ENCODE peak calls at places on chromosomes 13 and 19, in eight cellular contexts. O is WERI-Rb-1, M is cardiac muscle cell, D is left lung, I is AG04450, N is fibroblast of lung, E is uterus, Z is psoas muscle. Y is an unnamed sample. For H3K9me3, the result is how much of the 10 kb centered on the place peaks cover.

GRCh38 chr19:55940306-55940705 is 7.3 kb upstream of the NLRP8 start:
- DNase-seq in Z (no peak), O (no peak), I (no peak), M (no peak), E (no peak), N (no peak), D (no peak), Y (no peak)

GRCh38 chr13:84609716-84610115 is 727.4 kb upstream of the SLITRK1 start:
- DNase-seq in N (peak), M (peak), I (peak), E (no peak), O (no peak), Z (no peak), D (no peak), Y (no peak)

GRCh38 chr19:56827708-56828107 is 12.8 kb downstream of the PEG3 start:
- DNase-seq in O (no peak), D (no peak), Z (no peak), I (no peak), E (no peak), M (no peak), N (no peak), Y (no peak)

GRCh38 chr19:2424686-2425621 is 2.4 kb downstream of the TIMM13 start:
- DNase-seq in E (no peak), M (peak), O (no peak), I (peak), Z (peak), D (peak), N (peak), Y (no peak)

GRCh38 chr19:40610396-40611064 is 9.4 kb downstream of the LTBP4 start:
- DNase-seq in E (no peak), D (peak), N (no peak), O (no peak), I (no peak), M (no peak), Z (peak), Y (peak)

GRCh38 chr13:93080587-93080986 is 146.0 kb upstream of the GPC6 start:
- DNase-seq in I (no peak), Z (no peak), M (peak), O (no peak), N (peak), D (no peak), E (no peak), Y (no peak)

GRCh38 chr13:104779311-104779710 is 1713.1 kb upstream of the SLC10A2 start:
- DNase-seq in N (peak), D (no peak), O (no peak), Z (no peak), M (peak), I (peak), E (no peak), Y (no peak)

GRCh38 chr13:66353664-66354063 is 876.5 kb downstream of the PCDH9 start:
- DNase-seq in N (peak), D (no peak), O (no peak), E (no peak), Z (no peak), I (no peak), M (peak), Y (no peak)

GRCh38 chr19:45653634-45654033 is 14.4 kb upstream of the GIPR start:
- DNase-seq in E (no peak), Z (no peak), I (no peak), O (peak), M (no peak), D (no peak), N (no peak), Y (no peak)

GRCh38 chr13:101545521-101545920 is 93.0 kb downstream of the ITGBL1 start:
- DNase-seq in D (no peak), I (no peak), M (no peak), N (no peak), Z (no peak), O (no peak), E (no peak), Y (no peak)

GRCh38 chr13:48072304-48072703 is 22.6 kb downstream of the MED4 start:
- DNase-seq in O (no peak), M (no peak), E (no peak), Z (no peak), N (no peak), D (no peak), I (no peak), Y (no peak)
- H3K9me3 ChIP-seq in O (under half), M (under half), E (under half), Z (under half), N (under half), D (half or more), I (under half), Y (under half)

DNA sequence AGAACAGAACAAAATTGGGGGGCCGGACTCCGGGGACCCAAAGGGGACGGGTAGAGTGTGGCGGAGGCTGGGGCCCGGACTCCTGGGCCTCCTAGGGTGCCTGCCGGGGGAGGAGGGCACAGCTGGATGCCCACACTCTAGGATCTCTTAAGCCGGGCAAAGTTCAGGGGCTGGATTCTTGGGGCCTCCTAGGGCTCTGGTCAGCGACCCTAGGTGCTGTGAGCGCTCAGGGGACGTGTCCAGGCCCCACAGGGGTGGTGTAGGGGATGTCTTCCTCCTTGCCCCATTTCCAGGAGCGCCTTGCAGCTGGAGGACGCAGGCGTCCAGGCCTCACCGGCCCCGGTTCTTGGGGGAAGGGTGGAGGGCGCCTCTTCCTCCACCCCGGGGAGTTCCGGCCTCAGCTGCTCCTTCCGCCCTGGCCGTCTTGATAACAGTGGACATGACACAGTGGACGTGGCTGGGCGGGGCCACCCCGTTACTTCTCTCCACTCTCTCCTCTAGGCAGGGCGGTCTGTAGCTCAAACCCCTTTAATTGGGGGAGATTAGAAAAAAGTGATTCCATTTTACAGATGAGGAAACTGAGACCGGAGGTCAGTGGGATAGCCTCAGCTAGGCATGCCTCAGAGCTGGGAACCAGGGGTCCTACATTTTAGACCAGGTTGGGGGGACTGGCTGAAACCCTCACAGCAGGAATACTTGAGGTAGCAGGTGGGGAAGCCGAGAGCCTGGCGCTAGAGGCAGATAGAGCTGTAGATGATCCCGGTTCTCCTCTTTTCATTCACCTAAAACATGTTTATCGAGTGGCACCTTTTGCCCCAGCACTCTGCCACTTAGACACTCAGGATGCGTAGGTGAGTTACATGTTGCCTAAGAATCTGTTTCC is 705 bp downstream of the STXBP2 start:
- DNase-seq in N (no peak), D (peak), Z (peak), I (no peak), O (no peak), M (peak), E (no peak), Y (no peak)
- H3K27ac ChIP-seq in N (no peak), D (peak), Z (peak), I (no peak), O (peak), M (no peak), E (no peak), Y (peak)

GRCh38 chr19:20558571-20558970 is 7.0 kb downstream of the ZNF737 start:
- DNase-seq in Z (no peak), N (no peak), E (no peak), D (no peak), I (no peak), M (no peak), O (no peak), Y (no peak)

DNA sequence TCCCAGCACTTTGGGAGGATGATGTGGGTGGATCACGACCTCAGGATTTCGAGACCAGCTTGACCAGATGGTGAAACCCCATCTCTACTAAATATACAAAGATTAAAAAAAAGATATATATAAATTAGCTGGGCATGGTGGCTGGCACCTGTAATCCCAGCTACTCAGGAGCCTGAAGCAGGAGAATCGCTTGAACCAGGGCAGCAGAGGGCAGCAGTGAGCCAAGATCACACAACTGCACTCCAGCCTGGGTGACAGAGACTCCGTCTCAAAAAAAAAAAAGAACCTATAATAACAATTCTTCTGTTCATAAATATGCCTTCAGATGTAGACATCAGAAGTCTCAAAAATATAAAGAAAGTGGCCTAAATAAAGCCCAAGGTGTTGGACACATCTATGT is 7.6 kb downstream of the ZNF737 start:
- DNase-seq in Z (no peak), M (no peak), I (no peak), E (no peak), D (no peak), N (no peak), O (peak), Y (no peak)
- H3K9me3 ChIP-seq in Z (half or more), M (under half), I (half or more), E (half or more), D (half or more), N (under half), O (under half), Y (half or more)

DNA sequence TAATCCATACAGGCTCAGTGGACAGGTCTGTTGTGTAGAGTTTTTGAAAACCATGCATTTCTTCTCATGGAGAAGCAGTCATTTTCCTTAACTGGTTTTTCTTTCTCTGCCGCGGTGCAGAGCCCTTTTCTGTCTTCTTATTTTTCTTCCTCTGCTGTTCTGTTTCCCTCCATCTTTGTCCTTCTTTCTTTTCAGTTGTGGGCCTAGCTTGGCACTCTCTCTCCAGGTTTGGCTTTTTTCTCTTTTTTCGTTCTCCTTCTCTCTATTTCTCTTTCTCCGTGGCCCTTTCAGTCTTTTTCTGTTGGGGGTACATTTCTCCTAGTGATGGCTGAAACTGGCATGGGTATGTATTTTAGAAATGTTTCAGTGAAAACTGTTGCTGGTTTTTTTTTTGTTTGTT is 24.1 kb downstream of the NFIX start:
- DNase-seq in E (no peak), I (no peak), O (no peak), D (no peak), M (no peak), N (no peak), Z (no peak), Y (no peak)
- H3K27ac ChIP-seq in E (peak), I (peak), O (no peak), D (peak), M (no peak), N (peak), Z (peak), Y (no peak)